ENCODE peak calls at places on chromosomes 13 and 19, in four cellular contexts. One of them, this sample, is unnamed.

GRCh38 chr13:77016241-77016812 is 10.6 kb downstream of the FBXL3 start:
- DNase-seq in ovary: no peak
- DNase-seq in psoas muscle: no peak
- DNase-seq in fibroblast of lung: no peak
- DNase-seq in this sample: no peak

GRCh38 chr19:56133858-56134654 is 7.0 kb upstream of the ZNF444 start:
- DNase-seq in psoas muscle: no peak
- DNase-seq in ovary: no peak
- DNase-seq in fibroblast of lung: no peak
- DNase-seq in this sample: no peak

GRCh38 chr19:23698711-23699520 is 11.9 kb upstream of the ZNF675 start:
- DNase-seq in fibroblast of lung: no peak
- DNase-seq in psoas muscle: no peak
- DNase-seq in ovary: no peak
- DNase-seq in this sample: no peak

GRCh38 chr13:71240906-71241305 is 626.1 kb downstream of the DACH1 start:
- DNase-seq in psoas muscle: no peak
- DNase-seq in ovary: no peak
- DNase-seq in fibroblast of lung: peak; percentile 59
- DNase-seq in this sample: no peak

GRCh38 chr19:11798391-11799296 is at the start of gene ZNF491:
- DNase-seq in ovary: peak; percentile 92
- DNase-seq in psoas muscle: peak; percentile 91
- DNase-seq in fibroblast of lung: peak; percentile 88
- DNase-seq in this sample: peak; percentile 92

GRCh38 chr13:28590450-28590849 is 68.5 kb upstream of the POMP start:
- DNase-seq in psoas muscle: no peak
- DNase-seq in ovary: no peak
- DNase-seq in fibroblast of lung: no peak
- DNase-seq in this sample: no peak

GRCh38 chr13:78370231-78370630 is 233.1 kb downstream of the POU4F1 start:
- DNase-seq in fibroblast of lung: no peak
- DNase-seq in psoas muscle: no peak
- DNase-seq in ovary: no peak
- DNase-seq in this sample: no peak

GRCh38 chr13:50085063-50085462 is 69.8 kb downstream of the KCNRG start:
- DNase-seq in ovary: no peak
- DNase-seq in psoas muscle: no peak
- DNase-seq in fibroblast of lung: peak; percentile 71
- DNase-seq in this sample: no peak

GRCh38 chr19:56316728-56317127 is 2.1 kb upstream of the ZSCAN5A start:
- DNase-seq in ovary: no peak
- DNase-seq in psoas muscle: no peak
- DNase-seq in fibroblast of lung: no peak
- DNase-seq in this sample: no peak

GRCh38 chr13:33761744-33762143 is 56.2 kb upstream of the RFC3 start:
- DNase-seq in psoas muscle: no peak
- DNase-seq in fibroblast of lung: no peak
- DNase-seq in ovary: no peak
- DNase-seq in this sample: no peak
- TF ChIP-seq CTCF in psoas muscle: no peak
- TF ChIP-seq CTCF in fibroblast of lung: no peak
- TF ChIP-seq CTCF in ovary: no peak
- TF ChIP-seq CTCF in this sample: peak; percentile 9

DNA sequence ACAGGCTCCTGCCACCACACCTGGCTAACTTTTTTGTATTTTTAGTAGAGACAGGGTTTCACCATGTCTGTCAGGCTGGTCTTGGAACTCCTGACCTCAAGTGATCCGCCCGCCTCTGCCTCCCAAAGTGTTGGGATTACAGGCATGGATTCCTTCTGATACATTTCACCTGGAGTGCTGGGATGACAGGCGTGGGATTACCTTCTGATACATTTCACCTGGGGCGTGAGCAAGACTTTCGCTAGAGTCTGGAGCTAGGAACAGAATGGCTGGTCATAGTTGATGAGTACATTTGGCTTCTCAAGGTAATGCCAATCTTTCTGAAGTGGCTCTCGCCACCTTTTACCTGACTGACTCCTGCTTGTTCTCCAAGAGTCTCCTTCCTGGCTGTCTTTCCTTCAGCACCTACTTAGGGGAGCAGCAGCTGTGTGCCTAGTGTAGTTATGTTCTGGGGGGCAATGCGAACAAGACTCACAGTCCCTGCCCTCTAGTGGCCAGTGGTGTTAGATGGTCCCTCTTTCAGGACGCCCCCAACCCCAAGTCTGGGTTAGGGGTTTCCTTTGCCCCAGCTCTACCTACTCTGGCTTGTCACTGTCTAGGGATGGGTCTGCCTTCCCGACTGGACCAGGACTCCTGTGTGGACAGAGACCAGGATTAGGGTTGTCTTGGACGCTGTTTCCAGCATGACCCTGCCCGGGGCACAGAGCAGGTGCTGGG is 19.3 kb downstream of the PPP1R37 start:
- DNase-seq in fibroblast of lung: no peak
- DNase-seq in psoas muscle: no peak
- DNase-seq in ovary: no peak
- DNase-seq in this sample: no peak
- TF ChIP-seq CTCF in fibroblast of lung: no peak
- TF ChIP-seq CTCF in psoas muscle: no peak
- TF ChIP-seq CTCF in ovary: no peak
- TF ChIP-seq CTCF in this sample: no peak

GRCh38 chr13:42038661-42039456 is 9.6 kb upstream of the DGKH start:
- DNase-seq in psoas muscle: no peak
- DNase-seq in fibroblast of lung: no peak
- DNase-seq in ovary: peak; percentile 16
- DNase-seq in this sample: no peak
- TF ChIP-seq CTCF in psoas muscle: no peak
- TF ChIP-seq CTCF in fibroblast of lung: no peak
- TF ChIP-seq CTCF in ovary: no peak
- TF ChIP-seq CTCF in this sample: no peak

GRCh38 chr13:113456116-113456702 is 2.9 kb upstream of the ADPRHL1 start:
- DNase-seq in ovary: no peak
- DNase-seq in psoas muscle: no peak
- DNase-seq in fibroblast of lung: no peak
- DNase-seq in this sample: no peak

GRCh38 chr13:113454936-113455335 is 1.6 kb upstream of the ADPRHL1 start:
- DNase-seq in fibroblast of lung: no peak
- DNase-seq in psoas muscle: no peak
- DNase-seq in ovary: no peak
- DNase-seq in this sample: no peak

GRCh38 chr13:113455384-113455783 is 2.1 kb upstream of the ADPRHL1 start:
- DNase-seq in psoas muscle: no peak
- DNase-seq in ovary: no peak
- DNase-seq in fibroblast of lung: no peak
- DNase-seq in this sample: no peak

GRCh38 chr13:113458218-113459065 is 5.2 kb upstream of the ADPRHL1 start:
- DNase-seq in psoas muscle: no peak
- DNase-seq in fibroblast of lung: peak; percentile 72
- DNase-seq in ovary: no peak
- DNase-seq in this sample: no peak

DNA sequence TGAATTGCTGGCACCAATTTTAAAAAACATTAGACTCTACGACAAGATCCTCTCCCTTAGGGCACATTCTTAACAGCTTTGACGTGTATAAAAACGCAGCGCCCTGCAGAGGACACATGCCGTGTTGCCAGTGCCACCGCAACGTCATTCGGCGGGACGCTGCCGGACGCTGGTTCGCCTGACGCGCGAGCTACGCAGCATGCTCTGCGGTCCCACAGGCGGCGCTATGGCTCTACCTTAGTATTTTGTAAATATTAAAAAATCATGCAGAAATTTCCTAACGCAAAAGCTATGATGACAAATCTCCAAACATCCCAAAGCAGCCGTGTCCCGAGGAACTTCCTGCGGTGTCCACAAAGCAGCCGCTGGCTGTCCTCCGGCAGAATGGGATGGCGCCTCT is 4.2 kb upstream of the ADPRHL1 start:
- DNase-seq in psoas muscle: no peak
- DNase-seq in ovary: no peak
- DNase-seq in fibroblast of lung: peak; percentile 19
- DNase-seq in this sample: no peak
- TF ChIP-seq CTCF in psoas muscle: no peak
- TF ChIP-seq CTCF in ovary: no peak
- TF ChIP-seq CTCF in fibroblast of lung: no peak
- TF ChIP-seq CTCF in this sample: no peak

DNA sequence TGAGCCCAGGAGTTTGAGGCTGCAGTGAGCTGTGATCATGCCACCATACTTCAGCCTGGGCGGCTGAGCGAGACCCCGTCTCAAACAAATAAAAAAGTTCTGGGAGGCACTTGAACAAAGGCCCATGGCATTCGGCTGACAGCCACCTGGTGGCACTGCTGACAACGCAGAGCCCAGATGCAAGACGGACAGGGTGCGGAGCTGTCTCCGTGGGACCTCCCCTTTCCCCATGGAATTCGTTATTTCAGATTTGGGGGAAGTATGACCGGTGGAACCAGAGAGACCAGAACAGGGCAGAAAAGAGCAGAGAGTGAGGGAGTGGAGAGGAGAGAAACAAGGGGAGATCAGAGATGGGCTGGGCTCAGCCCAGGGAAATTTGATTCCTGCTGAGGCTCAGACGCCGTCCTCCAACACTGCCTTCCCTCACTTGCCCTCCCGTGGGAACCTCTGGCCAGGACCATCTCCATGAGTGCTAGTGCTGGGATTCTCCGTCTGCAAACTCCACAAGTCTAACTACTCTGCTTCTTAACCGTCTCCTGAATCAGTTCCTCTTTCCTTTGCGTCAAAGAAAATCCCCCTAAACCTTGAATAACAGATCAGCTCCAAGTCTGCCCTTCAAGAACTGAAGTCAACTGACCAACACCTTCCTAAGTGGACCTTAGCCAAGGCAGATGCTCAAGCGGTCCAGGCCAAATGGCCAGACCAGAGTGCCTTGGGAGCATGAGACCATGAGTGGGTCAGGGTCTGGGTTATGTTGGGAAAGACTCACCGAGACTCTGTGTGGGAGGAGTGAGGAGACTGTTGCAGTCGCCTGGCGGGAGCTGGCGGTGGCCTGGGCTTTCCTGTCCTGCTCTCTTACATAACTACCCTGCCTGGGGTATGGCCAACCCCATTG is 11.9 kb upstream of the ATF5 start:
- DNase-seq in ovary: no peak
- DNase-seq in fibroblast of lung: no peak
- DNase-seq in psoas muscle: no peak
- DNase-seq in this sample: no peak
- TF ChIP-seq CTCF in ovary: no peak
- TF ChIP-seq CTCF in fibroblast of lung: no peak
- TF ChIP-seq CTCF in psoas muscle: no peak
- TF ChIP-seq CTCF in this sample: peak; percentile 42

DNA sequence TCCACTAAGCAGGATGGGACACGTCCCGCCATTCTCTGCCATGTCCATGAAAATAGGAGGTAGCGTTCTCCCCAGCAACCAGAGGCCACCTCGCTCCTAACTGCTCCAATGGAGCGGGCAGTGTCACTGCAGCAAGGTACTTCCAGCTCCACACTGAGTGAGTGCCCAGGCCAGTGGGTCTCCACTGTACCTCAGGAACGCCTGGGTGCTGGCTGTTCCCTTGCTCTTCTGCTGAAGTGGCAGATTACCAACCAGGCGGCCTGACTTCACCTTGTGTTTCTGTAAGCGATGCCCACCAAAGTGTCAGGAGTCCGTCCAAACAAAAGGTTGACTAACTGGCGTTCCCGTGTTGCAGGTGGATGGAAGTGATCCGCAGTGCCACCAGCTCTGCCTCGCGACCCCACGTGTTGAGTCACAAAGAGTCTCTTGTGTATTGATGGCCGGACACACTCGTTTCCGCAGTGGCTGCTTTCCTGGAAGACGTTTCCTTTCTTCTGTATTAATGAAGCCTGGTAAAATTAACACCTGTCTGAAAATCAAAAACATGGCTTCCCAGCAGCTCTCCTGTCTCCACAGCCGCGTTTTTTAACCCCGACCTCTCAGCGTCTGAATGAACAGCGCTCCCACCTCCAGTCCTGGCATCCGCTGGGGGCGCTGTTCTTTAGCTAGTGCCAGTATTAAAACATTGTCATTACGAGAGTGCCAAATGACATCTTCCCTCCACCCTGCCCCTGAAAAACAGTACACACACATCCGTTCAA is 128.8 kb downstream of the STK24 start:
- DNase-seq in psoas muscle: no peak
- DNase-seq in fibroblast of lung: peak; percentile 43
- DNase-seq in ovary: peak; percentile 51
- DNase-seq in this sample: peak; percentile 60
- TF ChIP-seq CTCF in psoas muscle: no peak
- TF ChIP-seq CTCF in fibroblast of lung: peak; percentile 35
- TF ChIP-seq CTCF in ovary: no peak
- TF ChIP-seq CTCF in this sample: peak; percentile 65

DNA sequence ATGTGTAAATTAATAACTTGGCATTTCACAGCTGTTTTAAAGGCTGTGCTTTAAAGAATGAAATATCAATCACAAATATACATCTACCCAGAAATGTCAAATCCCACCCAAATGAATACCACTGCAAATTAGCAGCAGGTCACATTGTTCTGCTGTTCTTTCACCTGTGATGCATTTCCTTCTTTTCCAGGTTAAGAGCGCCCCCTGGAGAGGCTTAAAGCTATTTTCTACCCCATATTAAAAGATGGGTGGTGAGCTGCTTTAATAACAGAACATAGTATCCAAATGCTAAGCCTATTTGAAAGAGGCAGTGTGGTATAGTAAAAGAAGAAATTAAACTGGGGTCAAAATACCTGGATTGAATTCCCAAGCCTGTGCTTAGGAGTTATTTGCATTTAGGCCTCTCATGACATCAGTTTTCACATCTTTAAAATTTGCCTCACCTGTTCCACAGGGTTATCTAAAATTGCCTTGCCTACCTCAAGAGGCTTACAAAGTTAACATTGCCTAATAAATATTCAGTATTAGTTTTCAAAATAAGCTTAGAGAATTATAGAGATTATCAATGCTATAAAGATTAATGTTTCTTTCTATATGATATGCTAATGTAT is 396.9 kb upstream of the SLITRK5 start:
- DNase-seq in psoas muscle: no peak
- DNase-seq in ovary: no peak
- DNase-seq in fibroblast of lung: peak; percentile 71
- DNase-seq in this sample: peak; percentile 15
- TF ChIP-seq CTCF in psoas muscle: peak; percentile 8
- TF ChIP-seq CTCF in ovary: no peak
- TF ChIP-seq CTCF in fibroblast of lung: peak; percentile 44
- TF ChIP-seq CTCF in this sample: peak; percentile 41